ENCODE peak calls at places on chromosomes 1 and 21, in five cellular contexts. One of them, this sample, is unnamed.

GRCh38 chr1:63903947-63904346 is 130.1 kb downstream of the ROR1 start:
- DNase-seq in uterus: no peak
- DNase-seq in breast epithelium: no peak
- DNase-seq in A549: no peak
- DNase-seq in ovary: no peak
- DNase-seq in this sample: no peak

GRCh38 chr1:58664881-58665280 is 35.0 kb downstream of the MYSM1 start:
- DNase-seq in uterus: no peak
- DNase-seq in breast epithelium: no peak
- DNase-seq in A549: no peak
- DNase-seq in ovary: no peak
- DNase-seq in this sample: no peak

GRCh38 chr1:192907545-192908243 is 98.9 kb downstream of the RGS2 start:
- DNase-seq in uterus: no peak
- DNase-seq in breast epithelium: no peak
- DNase-seq in A549: peak
- DNase-seq in ovary: no peak
- DNase-seq in this sample: no peak

GRCh38 chr1:71303617-71304041 is 222.8 kb upstream of the ZRANB2 start:
- DNase-seq in uterus: no peak
- DNase-seq in breast epithelium: no peak
- DNase-seq in A549: no peak
- DNase-seq in ovary: no peak
- DNase-seq in this sample: no peak

GRCh38 chr1:184158911-184159701 is 107.6 kb downstream of the TSEN15 start:
- DNase-seq in uterus: no peak
- DNase-seq in breast epithelium: no peak
- DNase-seq in A549: no peak
- DNase-seq in ovary: no peak
- DNase-seq in this sample: no peak

GRCh38 chr1:85563139-85563538 is 17.4 kb upstream of the CCN1 start:
- DNase-seq in uterus: no peak
- DNase-seq in breast epithelium: no peak
- DNase-seq in A549: no peak
- DNase-seq in ovary: no peak
- DNase-seq in this sample: no peak

GRCh38 chr1:213989071-213989739 is 1.4 kb downstream of the PROX1 start:
- DNase-seq in uterus: no peak
- DNase-seq in breast epithelium: no peak
- DNase-seq in A549: no peak
- DNase-seq in ovary: peak
- DNase-seq in this sample: no peak

GRCh38 chr1:230415405-230416119 is 10.6 kb downstream of the PGBD5 start:
- DNase-seq in uterus: no peak
- DNase-seq in breast epithelium: no peak
- DNase-seq in A549: no peak
- DNase-seq in ovary: no peak
- DNase-seq in this sample: no peak

GRCh38 chr1:25017436-25018109 is 87.5 kb upstream of the RUNX3 start:
- DNase-seq in uterus: no peak
- DNase-seq in breast epithelium: no peak
- DNase-seq in A549: peak
- DNase-seq in ovary: no peak
- DNase-seq in this sample: no peak

GRCh38 chr1:227546598-227547313 is 16.6 kb upstream of the ZNF678 start:
- DNase-seq in uterus: no peak
- DNase-seq in breast epithelium: no peak
- DNase-seq in A549: no peak
- DNase-seq in ovary: no peak
- DNase-seq in this sample: no peak

GRCh38 chr1:206742702-206743383 is 27.7 kb upstream of the IL19 start:
- DNase-seq in uterus: no peak
- DNase-seq in breast epithelium: no peak
- DNase-seq in A549: no peak
- DNase-seq in ovary: no peak
- DNase-seq in this sample: no peak

GRCh38 chr21:41768371-41769042 is 1.7 kb upstream of the RIPK4 start:
- DNase-seq in uterus: no peak
- DNase-seq in breast epithelium: no peak
- DNase-seq in A549: peak
- DNase-seq in ovary: no peak
- DNase-seq in this sample: no peak
- TF ChIP-seq POLR2A in uterus: no peak
- TF ChIP-seq POLR2A in breast epithelium: no peak
- TF ChIP-seq POLR2A in A549: no peak
- TF ChIP-seq POLR2A in ovary: no peak
- TF ChIP-seq POLR2A in this sample: no peak

GRCh38 chr1:204205486-204205885 is 8.3 kb downstream of the GOLT1A start:
- DNase-seq in uterus: no peak
- DNase-seq in breast epithelium: no peak
- DNase-seq in A549: no peak
- DNase-seq in ovary: no peak
- DNase-seq in this sample: no peak
- TF ChIP-seq POLR2A in uterus: no peak
- TF ChIP-seq POLR2A in breast epithelium: no peak
- TF ChIP-seq POLR2A in A549: no peak
- TF ChIP-seq POLR2A in ovary: no peak
- TF ChIP-seq POLR2A in this sample: no peak

GRCh38 chr21:34992736-34993135 is 56.4 kb downstream of the RUNX1 start:
- DNase-seq in uterus: no peak
- DNase-seq in breast epithelium: peak
- DNase-seq in A549: no peak
- DNase-seq in ovary: no peak
- DNase-seq in this sample: peak

GRCh38 chr21:34995979-34996303 is 53.2 kb downstream of the RUNX1 start:
- DNase-seq in uterus: no peak
- DNase-seq in breast epithelium: no peak
- DNase-seq in A549: no peak
- DNase-seq in ovary: no peak
- DNase-seq in this sample: no peak

GRCh38 chr21:34997295-34997694 is 51.8 kb downstream of the RUNX1 start:
- DNase-seq in uterus: no peak
- DNase-seq in breast epithelium: no peak
- DNase-seq in A549: no peak
- DNase-seq in ovary: no peak
- DNase-seq in this sample: no peak

GRCh38 chr21:34996304-34997081 is 52.6 kb downstream of the RUNX1 start:
- DNase-seq in uterus: peak
- DNase-seq in breast epithelium: peak
- DNase-seq in A549: no peak
- DNase-seq in ovary: no peak
- DNase-seq in this sample: peak

DNA sequence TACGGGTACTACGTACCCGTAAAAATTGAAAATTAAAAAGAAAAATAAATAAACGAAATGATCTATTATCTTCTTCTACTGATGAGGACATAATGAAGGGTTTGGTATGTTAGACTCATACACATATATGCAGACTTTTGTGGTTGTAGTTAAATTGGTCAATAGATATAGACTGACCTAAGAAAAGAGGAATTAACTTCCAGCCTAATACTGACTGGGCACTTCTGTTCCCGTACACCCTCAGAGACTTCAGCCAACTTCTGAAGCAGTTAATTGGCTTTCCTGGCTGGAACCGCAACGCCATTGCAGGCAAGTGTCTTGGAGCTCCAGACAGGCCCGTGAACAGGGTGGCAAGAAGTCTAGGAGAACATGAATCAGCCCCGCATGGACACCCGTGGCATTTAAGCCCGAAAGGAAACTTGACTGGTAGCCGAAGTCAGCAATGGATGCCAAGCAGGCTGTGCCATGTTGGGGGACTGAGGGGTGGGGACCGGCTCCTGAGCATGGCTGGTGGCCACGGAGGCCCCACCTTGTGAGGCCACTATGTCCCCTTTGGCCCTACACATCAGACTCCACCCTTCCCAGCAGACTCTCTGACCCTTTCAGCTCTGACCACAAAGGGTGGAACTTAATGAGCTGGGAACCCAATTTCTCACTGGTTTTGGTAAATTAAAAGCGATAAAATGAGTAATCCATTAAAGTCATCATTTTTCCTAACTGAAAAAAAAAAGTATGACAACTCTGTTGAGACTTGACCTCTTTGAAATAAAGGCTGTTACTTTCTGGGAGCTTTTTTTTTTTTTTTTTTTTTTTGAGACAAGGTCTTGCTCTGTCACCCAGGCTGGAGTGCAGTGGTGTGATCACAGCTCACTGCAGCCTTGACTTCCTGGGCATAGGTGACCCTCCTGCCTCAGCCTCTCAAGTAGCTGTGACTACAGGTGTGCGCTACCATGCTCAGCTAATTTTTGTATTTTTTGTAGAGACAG is 54.2 kb downstream of the RUNX1 start:
- DNase-seq in uterus: no peak
- DNase-seq in breast epithelium: no peak
- DNase-seq in A549: no peak
- DNase-seq in ovary: no peak
- DNase-seq in this sample: peak
- TF ChIP-seq POLR2A in uterus: no peak
- TF ChIP-seq POLR2A in breast epithelium: no peak
- TF ChIP-seq POLR2A in A549: no peak
- TF ChIP-seq POLR2A in ovary: no peak
- TF ChIP-seq POLR2A in this sample: no peak

GRCh38 chr21:43868461-43868860 is 3.4 kb downstream of the AGPAT3 start:
- DNase-seq in uterus: no peak
- DNase-seq in breast epithelium: no peak
- DNase-seq in A549: no peak
- DNase-seq in ovary: no peak
- DNase-seq in this sample: no peak
- TF ChIP-seq POLR2A in uterus: no peak
- TF ChIP-seq POLR2A in breast epithelium: no peak
- TF ChIP-seq POLR2A in A549: no peak
- TF ChIP-seq POLR2A in ovary: no peak
- TF ChIP-seq POLR2A in this sample: no peak

GRCh38 chr1:15603050-15603965 is 13.9 kb upstream of the DDI2 start:
- DNase-seq in uterus: peak
- DNase-seq in breast epithelium: peak
- DNase-seq in A549: peak
- DNase-seq in ovary: peak
- DNase-seq in this sample: peak
- TF ChIP-seq POLR2A in uterus: peak
- TF ChIP-seq POLR2A in breast epithelium: peak
- TF ChIP-seq POLR2A in A549: peak
- TF ChIP-seq POLR2A in ovary: peak
- TF ChIP-seq POLR2A in this sample: peak

GRCh38 chr1:110337704-110338199 is 1.4 kb upstream of the RBM15 start:
- DNase-seq in uterus: peak
- DNase-seq in breast epithelium: peak
- DNase-seq in A549: peak
- DNase-seq in ovary: peak
- DNase-seq in this sample: peak
- TF ChIP-seq POLR2A in uterus: no peak
- TF ChIP-seq POLR2A in breast epithelium: no peak
- TF ChIP-seq POLR2A in A549: peak
- TF ChIP-seq POLR2A in ovary: no peak
- TF ChIP-seq POLR2A in this sample: no peak

GRCh38 chr1:62318756-62319544 is at the start of gene KANK4:
- DNase-seq in uterus: no peak
- DNase-seq in breast epithelium: no peak
- DNase-seq in A549: no peak
- DNase-seq in ovary: no peak
- DNase-seq in this sample: no peak

GRCh38 chr1:62315387-62315786 is 3.8 kb downstream of the KANK4 start:
- DNase-seq in uterus: no peak
- DNase-seq in breast epithelium: no peak
- DNase-seq in A549: no peak
- DNase-seq in ovary: no peak
- DNase-seq in this sample: no peak

GRCh38 chr1:62317021-62317768 is 2.0 kb downstream of the KANK4 start:
- DNase-seq in uterus: no peak
- DNase-seq in breast epithelium: no peak
- DNase-seq in A549: no peak
- DNase-seq in ovary: no peak
- DNase-seq in this sample: no peak

GRCh38 chr1:62321438-62321837 is 2.2 kb upstream of the KANK4 start:
- DNase-seq in uterus: no peak
- DNase-seq in breast epithelium: no peak
- DNase-seq in A549: peak
- DNase-seq in ovary: no peak
- DNase-seq in this sample: no peak

GRCh38 chr1:62318320-62318755 is 896 bp downstream of the KANK4 start:
- DNase-seq in uterus: no peak
- DNase-seq in breast epithelium: no peak
- DNase-seq in A549: no peak
- DNase-seq in ovary: no peak
- DNase-seq in this sample: no peak
- TF ChIP-seq POLR2A in uterus: no peak
- TF ChIP-seq POLR2A in breast epithelium: no peak
- TF ChIP-seq POLR2A in A549: no peak
- TF ChIP-seq POLR2A in ovary: no peak
- TF ChIP-seq POLR2A in this sample: no peak

GRCh38 chr21:24824209-24824608 is 783.1 kb downstream of the MRPL39 start:
- DNase-seq in uterus: no peak
- DNase-seq in breast epithelium: no peak
- DNase-seq in A549: no peak
- DNase-seq in ovary: no peak
- DNase-seq in this sample: no peak
- TF ChIP-seq POLR2A in uterus: no peak
- TF ChIP-seq POLR2A in breast epithelium: no peak
- TF ChIP-seq POLR2A in A549: no peak
- TF ChIP-seq POLR2A in ovary: no peak
- TF ChIP-seq POLR2A in this sample: no peak

GRCh38 chr21:43797925-43798715 is 8.7 kb downstream of the RRP1 start:
- DNase-seq in uterus: no peak
- DNase-seq in breast epithelium: no peak
- DNase-seq in A549: no peak
- DNase-seq in ovary: no peak
- DNase-seq in this sample: no peak
- TF ChIP-seq POLR2A in uterus: no peak
- TF ChIP-seq POLR2A in breast epithelium: no peak
- TF ChIP-seq POLR2A in A549: no peak
- TF ChIP-seq POLR2A in ovary: no peak
- TF ChIP-seq POLR2A in this sample: no peak

DNA sequence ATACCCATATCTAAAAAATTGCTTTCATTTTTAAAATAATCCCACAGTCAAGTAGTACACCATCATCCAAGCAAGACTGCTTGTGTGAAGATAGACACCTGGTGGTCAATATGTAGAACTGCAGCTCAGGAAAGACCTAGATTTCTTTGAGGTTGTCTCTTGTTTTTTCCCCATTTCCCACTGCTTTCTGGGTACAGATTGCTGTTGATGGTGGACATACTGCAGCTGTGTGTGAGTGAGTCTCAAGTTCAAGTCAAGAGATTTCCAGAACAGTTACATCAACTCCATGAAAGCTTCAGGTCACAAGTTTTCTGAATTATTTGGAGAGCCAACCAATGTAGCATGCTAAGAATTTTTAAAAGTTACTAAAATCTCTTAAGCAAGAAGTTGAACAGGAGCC is 306.4 kb downstream of the DUSP10 start:
- DNase-seq in uterus: no peak
- DNase-seq in breast epithelium: no peak
- DNase-seq in A549: peak
- DNase-seq in ovary: no peak
- DNase-seq in this sample: peak
- TF ChIP-seq POLR2A in uterus: no peak
- TF ChIP-seq POLR2A in breast epithelium: no peak
- TF ChIP-seq POLR2A in A549: no peak
- TF ChIP-seq POLR2A in ovary: no peak
- TF ChIP-seq POLR2A in this sample: no peak